ENCODE peak calls at places on chromosomes 4 and X, in four cellular contexts. M, K, T and P are unnamed samples.
A peak's percentile ranks its signal among the peaks of the same experiment; 100 is the strongest.

GRCh38 chr4:23213198-23213597 is 520.5 kb downstream of the GBA3 start:
- DNase-seq in M (no peak), T (no peak), K (no peak), P (no peak)

GRCh38 chr4:5220028-5220427 is 168.7 kb downstream of the STK32B start:
- DNase-seq in M (peak; percentile 31), T (no peak), K (no peak), P (no peak)

GRCh38 chr4:74615411-74615810 is 170.5 kb downstream of the AREG start:
- DNase-seq in K (no peak), M (no peak), T (no peak), P (no peak)

GRCh38 chr4:16824278-16824806 is 74.1 kb downstream of the LDB2 start:
- DNase-seq in T (no peak), M (no peak), K (no peak), P (no peak)

GRCh38 chr4:67288964-67289363 is 256.3 kb downstream of the CENPC start:
- DNase-seq in T (no peak), K (no peak), M (peak; percentile 75), P (no peak)

GRCh38 chrX:149365552-149365951 is 139.6 kb downstream of the IDS start:
- DNase-seq in T (no peak), K (no peak), M (no peak), P (no peak)

GRCh38 chr4:89509708-89510269 is 202.2 kb upstream of the GPRIN3 start:
- DNase-seq in K (peak; percentile 54), M (no peak), T (peak; percentile 54), P (no peak)

GRCh38 chrX:77223046-77223445 is 224.1 kb upstream of the FGF16 start:
- DNase-seq in T (no peak), K (no peak), M (no peak), P (no peak)

GRCh38 chr4:2923141-2923551 is 40.1 kb downstream of the NOP14 start:
- DNase-seq in K (no peak), M (no peak), T (no peak), P (no peak)

GRCh38 chr4:25861951-25862410 is 807 bp downstream of the SEL1L3 start:
- DNase-seq in M (peak; percentile 43), K (peak; percentile 62), T (peak; percentile 27), P (no peak)

GRCh38 chr4:30938956-30939528 is 218.9 kb downstream of the PCDH7 start:
- DNase-seq in T (no peak), M (no peak), K (no peak), P (no peak)